ENCODE peak calls at places on chromosomes 6 and 20, in eight cellular contexts. B is esophagus squamous epithelium; L is tibial artery; E is heart right ventricle; W is SK-N-SH; O is AG04450; M is pancreas; V is CD8-positive, alpha-beta memory T cell. I is an unnamed sample.

GRCh38 chr20:11454966-11455799 is 462.5 kb upstream of the BTBD3 start:
- DNase-seq in E (no peak), M (no peak), O (no peak), W (no peak), B (no peak), V (no peak), L (no peak), I (no peak)

GRCh38 chr6:39997101-39997635 is 62.9 kb upstream of the MOCS1 start:
- DNase-seq in O (no peak), B (no peak), L (no peak), M (no peak), E (no peak), V (no peak), W (no peak), I (no peak)

GRCh38 chr6:11650297-11650696 is 112.7 kb downstream of the TMEM170B start:
- DNase-seq in B (no peak), L (no peak), W (no peak), M (no peak), O (peak; percentile 72), E (peak; percentile 32), V (no peak), I (peak; percentile 73)

GRCh38 chr20:2840967-2841531 is 504 bp downstream of the VPS16 start:
- DNase-seq in M (peak; percentile 75), O (peak; percentile 27), B (no peak), V (peak; percentile 29), E (peak; percentile 68), L (peak; percentile 68), W (peak; percentile 85), I (peak; percentile 82)

GRCh38 chr20:14189794-14190402 is 147.5 kb downstream of the FLRT3 start:
- DNase-seq in M (no peak), W (peak; percentile 21), E (no peak), O (peak; percentile 26), B (no peak), L (no peak), V (no peak), I (no peak)

GRCh38 chr6:27605401-27606342 is 132.8 kb upstream of the ZNF184 start:
- DNase-seq in W (no peak), L (no peak), B (no peak), E (no peak), M (no peak), O (no peak), V (no peak), I (no peak)

GRCh38 chr6:159852877-159853276 is 37.9 kb upstream of the MAS1 start:
- DNase-seq in M (no peak), E (no peak), L (no peak), W (no peak), V (peak; percentile 5), O (no peak), B (no peak), I (no peak)

GRCh38 chr20:4713401-4713800 is 8.3 kb upstream of the PRND start:
- DNase-seq in L (no peak), W (no peak), E (no peak), V (no peak), B (no peak), O (no peak), M (no peak), I (no peak)

GRCh38 chr6:60671369-60671768 is 1614.7 kb downstream of the KHDRBS2 start:
- DNase-seq in M (no peak), E (no peak), V (no peak), O (no peak), W (no peak), L (no peak), B (no peak), I (no peak)

GRCh38 chr6:37314803-37315515 is 38.8 kb upstream of the RNF8 start:
- DNase-seq in E (no peak), B (no peak), W (peak; percentile 29), O (no peak), M (no peak), L (no peak), V (no peak), I (peak; percentile 51)

GRCh38 chr6:45116714-45117410 is 211.3 kb upstream of the RUNX2 start:
- DNase-seq in B (no peak), V (no peak), L (no peak), O (peak; percentile 18), W (no peak), M (no peak), E (no peak), I (no peak)

GRCh38 chr6:46888578-46888977 is 33.2 kb downstream of the ADGRF5 start:
- DNase-seq in M (no peak), E (no peak), V (no peak), B (no peak), L (no peak), W (no peak), O (no peak), I (no peak)

GRCh38 chr6:47701374-47701773 is 3.0 kb downstream of the ADGRF4 start:
- DNase-seq in L (no peak), V (no peak), B (no peak), M (no peak), E (no peak), O (no peak), W (no peak), I (no peak)

GRCh38 chr6:167855825-167856425 is 29.2 kb downstream of the AFDN start:
- DNase-seq in V (no peak), E (no peak), W (no peak), B (no peak), M (no peak), O (peak; percentile 77), L (no peak), I (no peak)

GRCh38 chr6:36979343-36979742 is 6.7 kb downstream of the MTCH1 start:
- DNase-seq in B (no peak), E (no peak), O (no peak), W (peak; percentile 63), L (peak; percentile 52), M (no peak), V (no peak), I (peak; percentile 64)

GRCh38 chr6:113825776-113826175 is 31.4 kb upstream of the MARCKS start:
- DNase-seq in W (peak; percentile 11), E (peak; percentile 88), O (no peak), M (peak; percentile 94), B (no peak), L (peak; percentile 78), V (no peak), I (peak; percentile 82)

GRCh38 chr20:58237318-58238182 is 9.1 kb upstream of the ANKRD60 start:
- DNase-seq in B (no peak), M (no peak), V (no peak), E (no peak), O (no peak), L (no peak), W (no peak), I (no peak)

GRCh38 chr6:19988555-19988954 is 151.4 kb downstream of the ID4 start:
- DNase-seq in E (no peak), O (no peak), L (no peak), M (no peak), V (no peak), B (no peak), W (no peak), I (no peak)

GRCh38 chr20:2559641-2560040 is 23.3 kb downstream of the TMC2 start:
- DNase-seq in W (no peak), O (no peak), V (no peak), M (no peak), B (no peak), L (no peak), E (no peak), I (no peak)

GRCh38 chr6:68876792-68877493 is 241.9 kb downstream of the ADGRB3 start:
- DNase-seq in B (no peak), W (no peak), E (no peak), L (no peak), V (no peak), O (no peak), M (no peak), I (no peak)

GRCh38 chr20:41192575-41192974 is 55.2 kb downstream of the PLCG1 start:
- DNase-seq in L (no peak), E (no peak), M (no peak), V (no peak), O (no peak), W (no peak), B (no peak), I (no peak)
- H3K9me3 ChIP-seq in L (no peaks in the 10 kb centered on the region), E (peaks cover 41% of the 10 kb centered on the region), M (no peaks in the 10 kb centered on the region), V (no peaks in the 10 kb centered on the region), O (peaks cover 10% of the 10 kb centered on the region), W (peaks cover 16% of the 10 kb centered on the region), B (no peaks in the 10 kb centered on the region), I (no peaks in the 10 kb centered on the region)

GRCh38 chr6:106807946-106808611 is 166.4 kb downstream of the CD24 start:
- DNase-seq in E (no peak), V (no peak), O (no peak), W (no peak), B (no peak), M (no peak), L (no peak), I (no peak)
- H3K9me3 ChIP-seq in E (peaks cover 60% of the 10 kb centered on the region), V (no peaks in the 10 kb centered on the region), O (peaks cover 18% of the 10 kb centered on the region), W (peaks cover 14% of the 10 kb centered on the region), B (no peaks in the 10 kb centered on the region), M (no peaks in the 10 kb centered on the region), L (no peaks in the 10 kb centered on the region), I (peaks cover 51% of the 10 kb centered on the region)

DNA sequence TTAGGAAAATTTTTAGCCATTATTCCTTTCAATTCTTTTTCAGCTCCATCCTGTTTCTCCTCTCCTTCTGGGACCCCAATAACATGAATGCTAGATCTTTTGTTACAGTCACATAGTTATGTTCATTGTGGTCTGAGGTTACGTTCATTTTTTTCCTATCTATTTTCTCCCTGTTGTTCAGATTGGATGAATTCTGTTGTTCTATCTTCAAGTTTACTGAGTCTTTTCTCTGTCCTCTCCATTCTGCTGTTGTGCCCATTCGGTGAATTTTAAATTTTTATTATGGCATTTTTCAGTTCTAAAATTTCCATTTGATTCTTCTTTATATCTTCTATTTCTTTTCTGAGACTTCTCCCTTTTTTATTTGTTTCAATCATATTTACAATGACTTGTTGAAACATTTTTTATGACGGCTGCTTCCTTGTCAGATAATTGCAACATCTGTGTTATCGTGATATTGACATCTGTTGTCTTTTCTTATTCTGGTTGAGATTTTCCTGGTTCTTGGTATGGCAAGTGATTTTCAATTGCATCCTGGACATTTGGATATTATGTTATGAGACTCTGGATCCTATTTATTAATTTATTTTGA is 12.6 kb upstream of the DDR1 start:
- DNase-seq in O (no peak), M (no peak), L (no peak), E (no peak), W (no peak), B (no peak), V (no peak), I (no peak)
- H3K9me3 ChIP-seq in O (peaks cover 13% of the 10 kb centered on the region), M (no peaks in the 10 kb centered on the region), L (no peaks in the 10 kb centered on the region), E (peaks cover 33% of the 10 kb centered on the region), W (peaks cover 6% of the 10 kb centered on the region), B (no peaks in the 10 kb centered on the region), V (no peaks in the 10 kb centered on the region), I (peaks cover 12% of the 10 kb centered on the region)

DNA sequence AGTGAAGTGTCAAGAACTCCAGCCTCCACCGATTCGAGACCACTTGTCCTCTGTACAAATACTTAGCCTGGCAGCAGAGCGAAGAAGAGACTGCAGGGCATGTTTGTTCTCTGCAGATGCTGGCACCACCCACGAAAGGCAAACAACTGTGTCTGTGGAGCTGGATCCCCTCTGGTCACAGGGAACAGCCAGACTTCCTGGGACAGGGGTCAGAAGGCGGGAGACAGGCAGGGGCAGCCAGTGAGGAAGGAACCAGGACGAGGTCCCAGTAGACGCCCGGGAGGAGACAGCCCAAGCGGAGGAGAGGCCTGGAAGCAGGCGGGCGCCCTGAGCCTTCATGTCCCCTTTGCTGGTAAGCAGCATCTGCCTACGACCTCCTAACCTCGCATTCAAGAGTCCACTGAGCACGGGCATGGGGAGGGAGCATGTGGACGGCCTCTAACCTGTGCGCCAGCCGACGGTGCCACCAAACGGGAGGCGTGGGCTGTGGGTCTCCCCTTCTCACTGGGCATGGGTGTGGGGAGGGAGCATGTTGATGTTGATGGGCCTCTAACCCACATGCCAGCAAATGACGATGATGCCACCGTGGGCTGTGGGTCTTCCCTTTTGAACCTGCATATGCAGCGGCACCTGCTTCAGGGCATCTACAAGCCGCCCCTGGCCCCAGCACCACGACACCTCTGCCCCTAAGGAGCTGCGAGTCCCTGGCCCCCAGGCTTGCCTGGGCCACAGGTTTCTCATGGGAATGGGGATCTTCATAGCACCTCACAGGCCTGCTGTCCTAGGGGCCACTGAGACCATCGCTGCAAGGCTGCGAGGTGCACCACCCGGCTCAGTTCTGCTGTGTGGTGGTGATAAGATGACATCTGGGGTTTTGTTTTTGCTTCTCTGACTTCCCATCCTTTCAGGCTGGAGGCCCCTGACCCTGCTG is 265.3 kb downstream of the DLL1 start:
- DNase-seq in O (no peak), W (no peak), B (no peak), L (peak; percentile 13), M (no peak), V (no peak), E (no peak), I (no peak)
- H3K9me3 ChIP-seq in O (peaks cover 83% of the 10 kb centered on the region), W (no peaks in the 10 kb centered on the region), B (no peaks in the 10 kb centered on the region), L (no peaks in the 10 kb centered on the region), M (no peaks in the 10 kb centered on the region), V (no peaks in the 10 kb centered on the region), E (no peaks in the 10 kb centered on the region), I (no peaks in the 10 kb centered on the region)

I was measured in heart left ventricle.